ENCODE peak calls at places on chromosomes 2 and 18, in five cellular contexts. O is Peyer's patch, G is tibial nerve, T is IMR-90, M is right lobe of liver. Z is an unnamed sample. For H3K4me1, the result is how much of the 10 kb centered on the place peaks cover.

GRCh38 chr2:218194880-218195279 is 22.1 kb upstream of the ARPC2 start:
- DNase-seq in O (no peak), G (no peak), M (no peak), T (no peak), Z (no peak)

GRCh38 chr2:8447610-8448221 is 234.1 kb upstream of the ID2 start:
- DNase-seq in T (peak), G (no peak), O (no peak), M (no peak), Z (no peak)

GRCh38 chr18:35570182-35570581 is 11.4 kb upstream of the GALNT1 start:
- DNase-seq in O (no peak), G (no peak), M (no peak), T (no peak), Z (no peak)

GRCh38 chr2:240643093-240643810 is 18.0 kb downstream of the GPR35 start:
- DNase-seq in M (no peak), T (no peak), O (no peak), G (no peak), Z (peak)

GRCh38 chr2:235330775-235331438 is 162.9 kb upstream of the AGAP1 start:
- DNase-seq in M (no peak), G (no peak), T (peak), O (no peak), Z (no peak)

GRCh38 chr2:198712485-198712884 is 745.3 kb downstream of the SATB2 start:
- DNase-seq in M (no peak), T (no peak), O (no peak), G (no peak), Z (no peak)

GRCh38 chr18:62715829-62716678 is 713 bp downstream of the PHLPP1 start:
- DNase-seq in T (peak), O (peak), G (no peak), M (peak), Z (peak)

GRCh38 chr2:45743531-45744391 is 92.3 kb downstream of the PRKCE start:
- DNase-seq in G (peak), T (peak), O (no peak), M (no peak), Z (no peak)

GRCh38 chr2:108981846-108982245 is 7.2 kb downstream of the EDAR start:
- DNase-seq in G (no peak), T (no peak), M (no peak), O (no peak), Z (no peak)

GRCh38 chr18:23451011-23451410 is 2.1 kb upstream of the RIOK3 start:
- DNase-seq in O (no peak), G (no peak), M (no peak), T (no peak), Z (no peak)

GRCh38 chr2:42045956-42046748 is 1.7 kb upstream of the PKDCC start:
- DNase-seq in O (no peak), M (no peak), G (no peak), T (no peak), Z (peak)

GRCh38 chr2:62570861-62571698 is 65.1 kb upstream of the TMEM17 start:
- DNase-seq in T (no peak), M (peak), G (no peak), O (peak), Z (peak)

GRCh38 chr2:128611421-128612320 is 293.0 kb upstream of the HS6ST1 start:
- DNase-seq in M (no peak), T (no peak), G (no peak), O (no peak), Z (no peak)

GRCh38 chr18:12031836-12032235 is 50.5 kb downstream of the IMPA2 start:
- DNase-seq in M (no peak), T (peak), G (peak), O (peak), Z (peak)

GRCh38 chr2:17680119-17680518 is 73.5 kb downstream of the SMC6 start:
- DNase-seq in O (no peak), M (no peak), T (peak), G (no peak), Z (no peak)

GRCh38 chr2:70161069-70161534 is 29.7 kb downstream of the C2orf42 start:
- DNase-seq in G (no peak), M (no peak), O (no peak), T (no peak), Z (no peak)

GRCh38 chr2:222351035-222351434 is 52.2 kb upstream of the PAX3 start:
- DNase-seq in G (no peak), M (no peak), O (no peak), T (no peak), Z (no peak)

GRCh38 chr18:24111936-24112335 is 26.9 kb upstream of the CABYR start:
- DNase-seq in T (no peak), G (no peak), M (no peak), O (no peak), Z (no peak)

GRCh38 chr2:221360742-221361141 is 211.4 kb downstream of the EPHA4 start:
- DNase-seq in M (no peak), O (no peak), G (no peak), T (no peak), Z (no peak)

GRCh38 chr18:1659190-1659589 is 754.5 kb downstream of the ADCYAP1 start:
- DNase-seq in G (no peak), M (no peak), O (no peak), T (no peak), Z (no peak)

GRCh38 chr2:108640731-108641130 is 78.6 kb upstream of the RANBP2 start:
- DNase-seq in T (peak), M (no peak), G (no peak), O (no peak), Z (no peak)

GRCh38 chr18:35376393-35376741 is 770 bp downstream of the ZNF396 start:
- DNase-seq in G (no peak), T (no peak), O (peak), M (peak), Z (no peak)

GRCh38 chr18:55306338-55306737 is 281.7 kb downstream of the TCF4 start:
- DNase-seq in O (no peak), G (no peak), M (no peak), T (no peak), Z (no peak)

GRCh38 chr2:11746807-11747459 is 501 bp downstream of the LPIN1 start:
- DNase-seq in M (peak), O (no peak), T (peak), G (no peak), Z (no peak)

GRCh38 chr2:225668606-225669266 is 269.2 kb downstream of the NYAP2 start:
- DNase-seq in T (peak), M (no peak), G (no peak), O (no peak), Z (peak)

GRCh38 chr2:138012082-138012481 is 47.8 kb downstream of the HNMT start:
- DNase-seq in G (no peak), M (no peak), T (no peak), O (no peak), Z (no peak)

GRCh38 chr2:36371070-36371962 is 15.7 kb downstream of the CRIM1 start:
- DNase-seq in G (no peak), O (no peak), T (no peak), M (no peak), Z (no peak)
- H3K4me1 ChIP-seq in G (half or more), O (under half), T (under half), M (under half), Z (under half)

DNA sequence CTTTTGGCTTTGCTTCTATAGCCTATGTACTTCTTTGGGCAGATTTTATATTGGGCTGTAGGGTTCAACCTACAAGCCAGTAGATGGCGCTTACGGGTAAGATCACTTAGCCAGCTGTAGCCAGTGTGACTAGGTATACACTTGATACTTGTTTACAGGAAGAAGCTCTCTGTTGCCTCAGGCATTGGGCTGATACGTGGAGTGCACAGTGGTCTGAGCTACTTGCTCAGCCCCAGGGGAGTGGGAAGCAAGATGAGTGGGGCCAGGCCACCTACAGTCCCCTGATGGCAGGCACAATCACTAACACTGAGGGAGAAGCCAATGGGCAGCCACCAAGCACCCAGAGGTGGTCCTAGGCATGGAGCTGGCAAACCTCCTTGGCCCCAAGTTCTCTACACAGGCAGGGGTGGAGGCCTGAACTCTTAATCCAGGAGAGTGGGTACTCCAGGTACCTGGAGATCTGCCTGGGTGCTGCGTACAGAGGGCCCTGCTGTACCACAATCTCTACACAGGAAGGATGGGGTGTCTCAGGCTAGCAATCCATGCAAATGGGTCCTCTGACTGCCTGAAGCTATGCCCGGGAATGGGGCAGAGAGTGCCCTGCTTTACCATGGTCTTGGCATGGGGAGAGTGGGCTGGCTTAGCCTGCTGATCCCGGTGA is 122.2 kb downstream of the NCOA1 start:
- DNase-seq in G (no peak), T (peak), O (no peak), M (no peak), Z (no peak)
- TF ChIP-seq CTCF in G (no peak), T (peak), O (no peak), M (peak), Z (no peak)

GRCh38 chr2:130342533-130343275 is at the start of gene IMP4:
- DNase-seq in O (peak), G (peak), M (peak), T (peak), Z (peak)
- TF ChIP-seq POLR2A in O (peak), G (peak), M (peak), T (peak), Z (peak)

DNA sequence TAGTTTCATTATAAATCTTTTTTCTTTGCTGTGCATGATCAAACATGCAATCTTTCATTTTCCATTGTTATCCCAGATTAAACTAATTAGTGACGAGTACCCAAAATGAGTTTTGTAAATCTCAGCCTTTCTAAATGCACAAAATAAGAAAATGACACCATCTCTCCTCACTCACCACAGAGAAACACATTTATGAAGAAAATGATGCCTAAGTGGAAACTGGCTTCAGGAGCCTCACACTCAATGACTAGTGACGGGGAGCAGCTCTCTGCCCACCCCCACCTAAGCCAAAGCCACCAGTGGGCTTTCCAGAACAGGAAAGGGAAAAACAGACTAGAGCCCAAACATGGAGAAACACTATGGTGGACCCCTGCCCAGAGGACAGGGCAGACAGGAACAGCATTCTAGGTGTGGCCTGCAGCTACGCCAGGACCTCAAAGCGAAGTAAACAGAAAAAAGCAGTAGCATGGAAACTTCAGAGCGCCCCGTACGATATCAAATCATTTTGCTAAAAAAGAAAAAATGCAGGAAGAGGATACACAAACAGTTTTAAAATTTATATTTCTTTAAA is 113.5 kb downstream of the RBMS1 start:
- DNase-seq in T (no peak), M (no peak), O (no peak), G (no peak), Z (no peak)
- H3K4me1 ChIP-seq in T (under half), M (under half), O (under half), G (half or more), Z (under half)

GRCh38 chr18:26547302-26548143 is 830 bp downstream of the KCTD1 start:
- DNase-seq in G (peak), O (peak), M (peak), T (peak), Z (peak)
- TF ChIP-seq CTCF in G (peak), O (no peak), M (peak), T (peak), Z (peak)

GRCh38 chr2:99881901-99882591 is 260.3 kb downstream of the AFF3 start:
- DNase-seq in T (peak), M (no peak), O (no peak), G (no peak), Z (no peak)

GRCh38 chr2:99879481-99879880 is 262.9 kb downstream of the AFF3 start:
- DNase-seq in O (no peak), T (peak), G (no peak), M (no peak), Z (no peak)

GRCh38 chr2:99877963-99878362 is 264.4 kb downstream of the AFF3 start:
- DNase-seq in O (no peak), G (no peak), M (no peak), T (no peak), Z (no peak)

GRCh38 chr2:99878951-99879350 is 263.4 kb downstream of the AFF3 start:
- DNase-seq in O (no peak), T (peak), M (no peak), G (no peak), Z (no peak)

GRCh38 chr2:99880148-99880983 is 262.0 kb downstream of the AFF3 start:
- DNase-seq in M (no peak), T (peak), G (no peak), O (no peak), Z (no peak)
- TF ChIP-seq POLR2A in M (no peak), T (peak), G (no peak), O (no peak), Z (no peak)

Z was measured in ovary.